ENCODE peak calls at places on chromosomes 5 and 9, in seven cellular contexts. L is sciatic nerve; S is T-helper 17 cell; T is activated naive CD4-positive, alpha-beta T cell treated with anti-CD3 and anti-CD28 coated beads, Interleukin-2, amount 50 U/mL, for 72 hours; A is right cardiac atrium; D is Right ventricle myocardium superior; C is upper lobe of right lung. V is an unnamed sample.

GRCh38 chr9:97665742-97666141 is 31.4 kb downstream of the XPA start:
- ATAC-seq in S (no peak), C (no peak), A (no peak), D (no peak), T (peak), L (no peak), V (no peak)

GRCh38 chr5:117318528-117318927 is 743.9 kb upstream of the SEMA6A start:
- ATAC-seq in S (no peak), C (no peak), D (no peak), A (no peak), T (no peak), L (no peak), V (no peak)

GRCh38 chr9:5799314-5799713 is 33.6 kb downstream of the ERMP1 start:
- ATAC-seq in T (no peak), A (peak), C (peak), L (peak), S (no peak), D (peak), V (no peak)

GRCh38 chr5:59264641-59265245 is 628.8 kb downstream of the PDE4D start:
- ATAC-seq in S (no peak), D (peak), T (no peak), C (no peak), L (no peak), A (peak), V (no peak)

GRCh38 chr9:109440117-109440515 is 58.0 kb downstream of the PTPN3 start:
- ATAC-seq in S (peak), T (peak), D (peak), L (peak), C (peak), A (no peak), V (no peak)

GRCh38 chr5:177086918-177087706 is 397 bp downstream of the FGFR4 start:
- ATAC-seq in T (peak), C (peak), A (peak), S (peak), L (peak), D (peak), V (peak)

GRCh38 chr5:69188811-69189161 is 597 bp upstream of the CENPH start:
- ATAC-seq in S (no peak), T (no peak), L (no peak), D (no peak), A (no peak), C (no peak), V (no peak)

GRCh38 chr5:115423541-115423940 is 121.0 kb downstream of the FEM1C start:
- ATAC-seq in L (peak), C (peak), A (peak), S (no peak), D (peak), T (no peak), V (peak)

GRCh38 chr5:67976812-67977455 is 238.6 kb upstream of the PIK3R1 start:
- ATAC-seq in T (no peak), D (peak), S (no peak), A (peak), L (peak), C (no peak), V (no peak)

GRCh38 chr5:157559301-157559700 is 16.3 kb downstream of the ADAM19 start:
- ATAC-seq in D (no peak), A (no peak), C (no peak), L (no peak), S (no peak), T (no peak), V (peak)

GRCh38 chr9:35695801-35696420 is 6.2 kb upstream of the TPM2 start:
- ATAC-seq in L (no peak), D (no peak), C (peak), S (peak), T (no peak), A (no peak), V (no peak)

GRCh38 chr5:23884405-23884804 is 377.0 kb downstream of the PRDM9 start:
- ATAC-seq in D (no peak), C (no peak), T (no peak), L (no peak), S (no peak), A (no peak), V (no peak)

GRCh38 chr9:34714007-34714406 is 4.1 kb upstream of the CCL21 start:
- ATAC-seq in D (no peak), C (no peak), L (no peak), A (no peak), T (no peak), S (no peak), V (no peak)

GRCh38 chr9:135521608-135522095 is 412 bp downstream of the LCN1 start:
- ATAC-seq in D (no peak), A (no peak), T (no peak), C (no peak), S (no peak), L (no peak), V (no peak)